ENCODE peak calls at places on chromosome 12, in eight cellular contexts. Y is pancreas, R is heart right ventricle, V is GM23248, K is mesendoderm, B is OCI-LY7, H is stomach, Z is heart left ventricle. E is an unnamed sample.
A peak's percentile ranks its signal among the peaks of the same experiment; 100 is the strongest.

GRCh38 chr12:105228494-105228893 is 7.5 kb downstream of the APPL2 start:
- DNase-seq in Y (no peak), H (no peak), B (no peak), Z (no peak), K (no peak), V (peak; percentile 91), R (no peak), E (no peak)

GRCh38 chr12:75623631-75624118 is 112.3 kb upstream of the KRR1 start:
- DNase-seq in H (no peak), K (peak; percentile 94), V (peak; percentile 38), Z (peak; percentile 27), B (no peak), Y (no peak), R (no peak), E (no peak)

GRCh38 chr12:95440401-95440800 is 33.6 kb upstream of the METAP2 start:
- DNase-seq in V (peak; percentile 17), K (no peak), R (no peak), Y (no peak), B (peak; percentile 33), Z (no peak), H (no peak), E (no peak)

GRCh38 chr12:86261142-86261541 is 5.0 kb upstream of the MGAT4C start:
- DNase-seq in H (no peak), R (no peak), Y (no peak), K (no peak), B (no peak), Z (no peak), V (peak; percentile 5), E (no peak)

GRCh38 chr12:1071182-1071581 is 80.2 kb downstream of the ERC1 start:
- DNase-seq in Y (no peak), V (no peak), B (no peak), H (no peak), Z (no peak), R (no peak), K (no peak), E (no peak)

GRCh38 chr12:66627270-66627987 is 51.4 kb downstream of the GRIP1 start:
- DNase-seq in Y (no peak), Z (peak; percentile 34), R (peak; percentile 16), H (no peak), B (no peak), V (no peak), K (no peak), E (no peak)

GRCh38 chr12:65269603-65270002 is 8.9 kb upstream of the MSRB3 start:
- DNase-seq in V (peak; percentile 37), Z (no peak), R (no peak), H (no peak), Y (no peak), K (no peak), B (no peak), E (no peak)

GRCh38 chr12:108696111-108696995 is 35.0 kb downstream of the CORO1C start:
- DNase-seq in K (no peak), Z (no peak), Y (no peak), V (peak; percentile 98), H (no peak), R (no peak), B (no peak), E (no peak)

GRCh38 chr12:46452776-46453175 is 80.2 kb upstream of the SLC38A2 start:
- DNase-seq in R (no peak), H (no peak), Z (no peak), Y (no peak), B (no peak), V (no peak), K (no peak), E (no peak)

GRCh38 chr12:89826468-89826867 is 117.8 kb upstream of the ATP2B1 start:
- DNase-seq in K (no peak), Z (no peak), B (no peak), R (no peak), Y (no peak), V (no peak), H (no peak), E (no peak)

GRCh38 chr12:123754041-123754757 is 7.9 kb upstream of the DNAH10 start:
- DNase-seq in Z (no peak), K (no peak), Y (no peak), R (no peak), B (no peak), H (no peak), V (no peak), E (no peak)

GRCh38 chr12:88339254-88339949 is 197.3 kb downstream of the TMTC3 start:
- DNase-seq in Y (no peak), B (no peak), K (no peak), R (no peak), H (no peak), Z (no peak), V (peak; percentile 88), E (no peak)

GRCh38 chr12:63276537-63277365 is 125.8 kb upstream of the AVPR1A start:
- DNase-seq in H (peak; percentile 61), Y (peak; percentile 26), R (no peak), V (peak; percentile 51), K (peak; percentile 64), B (peak; percentile 21), Z (no peak), E (no peak)

GRCh38 chr12:118063567-118064391 is 2.8 kb upstream of the WSB2 start:
- DNase-seq in K (no peak), V (peak; percentile 53), R (no peak), Y (peak; percentile 23), H (no peak), B (no peak), Z (no peak), E (no peak)

GRCh38 chr12:44015333-44015941 is 179.6 kb downstream of the TMEM117 start:
- DNase-seq in Y (no peak), B (peak; percentile 61), H (no peak), V (peak; percentile 70), K (peak; percentile 60), R (no peak), Z (no peak), E (peak; percentile 39)

GRCh38 chr12:97568336-97569180 is 106.0 kb downstream of the RMST start:
- DNase-seq in B (no peak), H (peak; percentile 53), R (no peak), Z (no peak), V (no peak), Y (peak; percentile 40), K (peak; percentile 83), E (no peak)

GRCh38 chr12:34393821-34394150 is 371.5 kb downstream of the ALG10 start:
- DNase-seq in K (no peak), Z (no peak), H (peak; percentile 17), V (no peak), Y (no peak), R (no peak), B (no peak), E (no peak)

GRCh38 chr12:42262271-42262670 is 24.2 kb upstream of the YAF2 start:
- DNase-seq in B (no peak), Z (no peak), Y (no peak), V (no peak), R (no peak), H (no peak), K (no peak), E (no peak)

GRCh38 chr12:11881835-11882234 is 188.9 kb upstream of the BCL2L14 start:
- DNase-seq in R (no peak), V (no peak), H (no peak), B (no peak), Y (no peak), Z (no peak), K (no peak), E (no peak)

GRCh38 chr12:28130625-28131598 is 59.3 kb upstream of the CCDC91 start:
- DNase-seq in H (no peak), K (no peak), Z (peak; percentile 76), Y (no peak), R (no peak), B (no peak), V (peak; percentile 96), E (no peak)

GRCh38 chr12:128693771-128694170 is 130.0 kb downstream of the SLC15A4 start:
- DNase-seq in R (no peak), H (no peak), Y (no peak), Z (no peak), K (no peak), V (no peak), B (no peak), E (no peak)

GRCh38 chr12:82696543-82696942 is 9.8 kb downstream of the TMTC2 start:
- DNase-seq in H (no peak), Z (no peak), V (no peak), B (no peak), Y (no peak), R (no peak), K (no peak), E (no peak)

GRCh38 chr12:54977857-54978256 is 6.7 kb downstream of the TESPA1 start:
- DNase-seq in Y (no peak), R (no peak), V (no peak), H (no peak), Z (no peak), B (no peak), K (no peak), E (peak; percentile 27)
- H3K36me3 ChIP-seq in Y (no peaks in the 10 kb centered on the region), R (no peaks in the 10 kb centered on the region), V (no peaks in the 10 kb centered on the region), H (no peaks in the 10 kb centered on the region), Z (no peaks in the 10 kb centered on the region), B (peaks cover 23% of the 10 kb centered on the region), K (no peaks in the 10 kb centered on the region), E (peaks cover 17% of the 10 kb centered on the region)

DNA sequence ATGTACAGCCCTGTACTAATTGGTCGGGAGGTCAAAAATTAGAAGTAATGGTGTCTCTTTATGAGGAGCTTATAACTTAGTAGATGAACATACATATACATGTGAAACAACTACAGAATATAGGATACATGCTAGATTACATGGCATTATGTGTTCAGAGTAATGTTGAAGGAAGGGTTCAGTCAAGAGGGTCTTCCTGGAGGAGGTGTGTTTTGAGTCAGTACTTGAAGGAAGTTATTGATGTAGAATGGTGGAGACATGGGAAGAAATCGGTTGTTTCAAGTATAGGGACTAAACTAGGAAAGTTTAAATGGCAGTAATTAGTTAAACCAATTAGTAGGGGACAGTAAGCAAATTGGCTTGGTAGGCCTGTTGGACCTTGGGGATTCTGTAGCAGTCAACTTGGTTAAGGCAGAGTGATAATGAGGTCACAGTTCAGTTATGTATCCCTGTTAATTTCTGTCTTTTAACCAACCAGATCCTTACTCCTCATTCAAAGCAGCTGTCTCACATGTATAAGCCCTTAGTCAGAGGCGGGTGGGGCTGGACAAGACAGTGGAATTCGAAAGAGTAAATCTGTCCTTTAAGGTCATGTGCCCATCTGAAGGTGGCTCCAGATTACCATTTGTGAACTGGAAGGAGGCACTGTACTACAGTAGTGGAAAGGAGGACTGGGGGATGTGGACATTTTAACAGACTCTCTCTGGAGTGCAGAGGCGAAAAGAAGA is 3.5 kb upstream of the ANKRD52 start:
- DNase-seq in R (no peak), V (peak; percentile 91), H (no peak), Y (no peak), B (no peak), Z (no peak), K (peak; percentile 62), E (no peak)
- H3K27ac ChIP-seq in R (no peak overlapping the region), V (peak overlapping the region; percentile 70), H (no peak overlapping the region), Y (no peak overlapping the region), B (no peak overlapping the region), Z (no peak overlapping the region), K (no peak overlapping the region), E (no peak overlapping the region)

DNA sequence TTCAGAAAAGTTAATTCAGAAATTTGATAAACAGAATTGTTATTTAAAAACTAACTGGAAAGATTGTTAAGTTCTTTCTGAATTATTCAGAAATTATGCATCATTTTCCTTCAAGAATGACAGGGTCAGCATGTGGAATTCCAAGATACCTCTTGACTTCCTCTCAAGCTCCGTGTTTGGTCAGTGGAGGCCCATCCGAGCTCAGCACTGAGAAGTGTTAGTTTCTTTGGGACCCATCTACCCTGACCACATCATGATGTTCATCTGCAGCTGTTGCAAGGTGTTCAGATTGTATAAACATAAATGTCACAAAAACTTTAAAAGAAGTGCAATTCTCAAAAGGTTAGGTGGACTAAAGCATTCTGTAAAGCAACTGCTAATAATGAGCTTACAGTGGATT is 33.7 kb downstream of the MDM2 start:
- DNase-seq in K (no peak), H (no peak), Z (no peak), V (no peak), Y (no peak), R (no peak), B (no peak), E (no peak)
- H3K36me3 ChIP-seq in K (peaks cover 6% of the 10 kb centered on the region), H (peaks cover 87% of the 10 kb centered on the region), Z (peaks cover 83% of the 10 kb centered on the region), V (peaks cover 89% of the 10 kb centered on the region), Y (no peaks in the 10 kb centered on the region), R (peaks cover 78% of the 10 kb centered on the region), B (peaks cover 89% of the 10 kb centered on the region), E (peaks cover 37% of the 10 kb centered on the region)

GRCh38 chr12:6208140-6208539 is 7.9 kb downstream of the CD9 start:
- DNase-seq in H (no peak), R (no peak), B (no peak), K (no peak), Y (no peak), Z (no peak), V (no peak), E (no peak)
- H3K27ac ChIP-seq in H (peak overlapping the region; percentile 89), R (peak overlapping the region; percentile 97), B (no peak overlapping the region), K (no peak overlapping the region), Y (no peak overlapping the region), Z (peak overlapping the region; percentile 99), V (no peak overlapping the region), E (no peak overlapping the region)